ENCODE peak calls at places on chromosome 2, in nine cellular contexts. K is sigmoid colon, I is transverse colon, S is tibial nerve, W is right lobe of liver, Q is GM12891, J is A549, V is lower leg skin, A is ovary. B is an unnamed sample.

GRCh38 chr2:71999580-71999979 is 148.1 kb downstream of the CYP26B1 start:
- DNase-seq in W (no peak), S (no peak), J (no peak), Q (no peak), V (no peak), I (no peak), A (no peak), K (no peak), B (no peak)

GRCh38 chr2:178531161-178531560 is 50.9 kb downstream of the PLEKHA3 start:
- DNase-seq in W (no peak), I (no peak), V (no peak), K (no peak), S (no peak), Q (no peak), A (no peak), J (no peak), B (no peak)

GRCh38 chr2:239439383-239440315 is 38.8 kb upstream of the HDAC4 start:
- DNase-seq in I (no peak), K (no peak), Q (no peak), S (no peak), W (no peak), A (no peak), J (no peak), V (no peak), B (no peak)

GRCh38 chr2:67616749-67617148 is 219.6 kb downstream of the ETAA1 start:
- DNase-seq in I (no peak), J (no peak), K (peak), V (no peak), W (no peak), Q (no peak), A (no peak), S (no peak), B (no peak)

GRCh38 chr2:160784034-160784433 is 290.4 kb upstream of the RBMS1 start:
- DNase-seq in V (no peak), W (no peak), A (no peak), K (no peak), I (no peak), S (no peak), Q (no peak), J (peak), B (no peak)

GRCh38 chr2:224983719-224984388 is 58.4 kb downstream of the DOCK10 start:
- DNase-seq in S (no peak), V (no peak), K (no peak), J (no peak), Q (no peak), W (no peak), A (no peak), I (no peak), B (no peak)

GRCh38 chr2:72034353-72035095 is 113.1 kb downstream of the CYP26B1 start:
- DNase-seq in V (no peak), A (no peak), K (no peak), S (no peak), Q (no peak), I (no peak), J (no peak), W (peak), B (no peak)

GRCh38 chr2:40101076-40101688 is 322.1 kb upstream of the THUMPD2 start:
- DNase-seq in I (no peak), V (no peak), J (no peak), K (no peak), S (no peak), W (no peak), A (no peak), Q (no peak), B (no peak)

GRCh38 chr2:161596148-161596547 is 28.1 kb upstream of the SLC4A10 start:
- DNase-seq in Q (no peak), J (no peak), V (no peak), I (no peak), A (no peak), K (no peak), W (no peak), S (no peak), B (no peak)

GRCh38 chr2:131584940-131585339 is 57.3 kb downstream of the CCDC74A start:
- DNase-seq in Q (no peak), A (no peak), K (no peak), J (no peak), W (no peak), V (no peak), S (no peak), I (no peak), B (no peak)

GRCh38 chr2:218400930-218401833 is 1.5 kb downstream of the CTDSP1 start:
- DNase-seq in Q (no peak), W (peak), S (no peak), K (peak), A (no peak), J (no peak), I (peak), V (no peak), B (no peak)

GRCh38 chr2:204321910-204322765 is 223.1 kb upstream of the PARD3B start:
- DNase-seq in W (no peak), J (peak), A (no peak), K (no peak), Q (no peak), S (no peak), I (no peak), V (no peak), B (no peak)

GRCh38 chr2:3470166-3470651 is 49.1 kb downstream of the ADI1 start:
- DNase-seq in J (no peak), W (no peak), I (no peak), K (peak), A (peak), S (peak), Q (no peak), V (peak), B (peak)

GRCh38 chr2:181456660-181457120 is 496 bp upstream of the ITGA4 start:
- DNase-seq in V (no peak), Q (no peak), W (peak), J (no peak), K (peak), I (peak), A (no peak), S (no peak), B (peak)

GRCh38 chr2:168997794-168998193 is 33.3 kb downstream of the ABCB11 start:
- DNase-seq in A (no peak), V (no peak), Q (no peak), J (no peak), K (no peak), I (no peak), W (no peak), S (no peak), B (no peak)

GRCh38 chr2:4972472-4972871 is 719.7 kb upstream of the SOX11 start:
- DNase-seq in V (no peak), S (no peak), W (no peak), I (no peak), Q (no peak), A (no peak), K (no peak), J (no peak), B (no peak)

GRCh38 chr2:195313976-195314375 is 343.1 kb upstream of the SLC39A10 start:
- DNase-seq in Q (no peak), I (no peak), J (no peak), K (no peak), W (no peak), A (no peak), S (no peak), V (no peak), B (no peak)

GRCh38 chr2:49934481-49934880 is 780.2 kb upstream of the FSHR start:
- DNase-seq in Q (no peak), S (no peak), J (no peak), A (no peak), K (no peak), V (no peak), W (no peak), I (no peak), B (no peak)

GRCh38 chr2:6773007-6773693 is 92.6 kb downstream of the CMPK2 start:
- DNase-seq in W (peak), V (no peak), K (peak), I (peak), J (peak), A (peak), Q (peak), S (no peak), B (peak)

GRCh38 chr2:235050992-235051351 is 99.2 kb downstream of the SH3BP4 start:
- DNase-seq in K (peak), V (peak), J (peak), A (peak), S (peak), W (peak), Q (no peak), I (peak), B (peak)

GRCh38 chr2:158667969-158668368 is 127.1 kb upstream of the DAPL1 start:
- DNase-seq in Q (no peak), V (no peak), I (no peak), J (no peak), W (no peak), K (no peak), S (no peak), A (no peak), B (no peak)

GRCh38 chr2:115650827-115651226 is 1208.4 kb downstream of the DPP10 start:
- DNase-seq in I (no peak), J (no peak), S (no peak), K (no peak), A (no peak), V (no peak), W (no peak), Q (no peak), B (no peak)

GRCh38 chr2:114534728-114535084 is 92.3 kb downstream of the DPP10 start:
- DNase-seq in V (no peak), J (no peak), Q (no peak), S (no peak), I (no peak), W (no peak), A (no peak), K (no peak), B (no peak)

GRCh38 chr2:55837073-55837472 is 86.5 kb downstream of the EFEMP1 start:
- DNase-seq in K (no peak), A (no peak), J (no peak), V (no peak), Q (no peak), W (no peak), S (no peak), I (no peak), B (no peak)

GRCh38 chr2:25380586-25381360 is 39.0 kb upstream of the DNMT3A start:
- DNase-seq in S (no peak), Q (no peak), I (peak), J (no peak), A (no peak), V (no peak), K (no peak), W (no peak), B (no peak)

GRCh38 chr2:42722328-42723190 is 41.4 kb downstream of the OXER1 start:
- DNase-seq in J (peak), I (peak), S (no peak), A (peak), W (no peak), Q (peak), V (peak), K (peak), B (peak)

GRCh38 chr2:85248741-85249524 is 78.9 kb downstream of the TGOLN2 start:
- DNase-seq in W (no peak), V (peak), I (peak), J (peak), Q (no peak), S (no peak), K (no peak), A (no peak), B (peak)

GRCh38 chr2:152342259-152343046 is 7.5 kb downstream of the FMNL2 start:
- DNase-seq in V (no peak), A (no peak), I (no peak), W (no peak), Q (no peak), J (no peak), S (no peak), K (no peak), B (no peak)

GRCh38 chr2:66443977-66444855 is 9.3 kb downstream of the MEIS1 start:
- DNase-seq in I (no peak), K (peak), S (no peak), Q (no peak), V (no peak), J (no peak), W (no peak), A (peak), B (no peak)

GRCh38 chr2:110114007-110114591 is 1.5 kb downstream of the MALL start:
- DNase-seq in A (no peak), J (peak), Q (no peak), K (no peak), I (peak), V (no peak), W (no peak), S (no peak), B (peak)

GRCh38 chr2:69464575-69464974 is 27.3 kb upstream of the NFU1 start:
- DNase-seq in S (no peak), A (no peak), V (peak), K (peak), J (peak), W (no peak), I (no peak), Q (no peak), B (no peak)

GRCh38 chr2:237122214-237122666 is 36.6 kb downstream of the COPS8 start:
- DNase-seq in A (peak), K (peak), W (peak), V (no peak), J (peak), I (peak), Q (peak), S (peak), B (peak)

GRCh38 chr2:55649211-55649610 is 31.8 kb upstream of the PPP4R3B start:
- DNase-seq in W (no peak), J (no peak), V (no peak), K (no peak), S (no peak), Q (no peak), I (no peak), A (no peak), B (no peak)

GRCh38 chr2:119242276-119243119 is 18.9 kb downstream of the STEAP3 start:
- DNase-seq in Q (no peak), S (no peak), V (no peak), K (no peak), J (no peak), W (no peak), I (no peak), A (no peak), B (no peak)

GRCh38 chr2:171523339-171523931 is 1.2 kb downstream of the CYBRD1 start:
- DNase-seq in A (peak), J (peak), V (peak), K (peak), I (peak), S (peak), W (peak), Q (peak), B (peak)

DNA sequence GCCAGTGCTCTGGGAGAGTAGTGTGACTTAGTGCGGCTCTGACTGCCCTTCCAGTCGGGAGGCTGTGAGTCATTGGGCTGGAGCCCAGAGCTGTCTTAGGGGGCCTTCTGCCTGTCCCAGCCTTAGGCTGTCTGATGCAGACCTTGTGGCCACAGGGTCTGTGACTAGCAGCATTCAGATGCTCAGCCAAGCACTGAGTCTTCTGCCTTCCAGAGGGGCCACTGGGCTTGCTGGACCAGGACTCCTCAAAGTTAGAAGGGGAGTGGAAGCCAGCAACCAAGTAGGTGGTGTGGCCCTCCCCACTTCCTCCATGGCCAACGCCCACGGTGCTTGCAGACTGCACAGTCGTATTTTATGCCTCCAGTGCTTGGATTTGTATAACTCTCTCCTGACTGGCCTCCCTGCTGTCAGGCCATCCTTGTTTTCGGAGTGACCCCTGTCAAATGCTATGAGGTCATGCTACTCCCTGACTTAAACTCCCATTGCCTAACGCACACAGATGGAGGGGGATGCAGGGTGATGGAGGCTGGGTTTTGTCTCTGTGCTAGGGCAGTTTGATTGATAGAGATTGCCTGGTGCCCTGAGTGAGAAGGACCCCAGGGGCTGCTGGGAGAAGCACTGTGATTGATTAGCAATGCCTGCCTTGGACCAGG is 36.0 kb downstream of the GLI2 start:
- DNase-seq in K (peak), W (peak), I (peak), J (peak), V (no peak), S (no peak), A (peak), Q (no peak), B (peak)
- TF ChIP-seq POLR2A in K (no peak), W (no peak), I (no peak), J (no peak), V (no peak), S (no peak), A (no peak), Q (no peak), B (no peak)

GRCh38 chr2:33317369-33318015 is 159.0 kb upstream of the RASGRP3 start:
- DNase-seq in A (no peak), S (no peak), W (no peak), V (no peak), Q (no peak), I (no peak), K (no peak), J (no peak), B (no peak)

GRCh38 chr2:33313039-33313438 is 163.4 kb upstream of the RASGRP3 start:
- DNase-seq in S (no peak), V (no peak), I (no peak), J (no peak), W (no peak), K (no peak), A (no peak), Q (no peak), B (no peak)

GRCh38 chr2:33314541-33314940 is 161.9 kb upstream of the RASGRP3 start:
- DNase-seq in K (no peak), S (no peak), J (no peak), Q (no peak), I (no peak), V (no peak), W (no peak), A (no peak), B (no peak)

GRCh38 chr2:33318456-33318855 is 158.0 kb upstream of the RASGRP3 start:
- DNase-seq in W (no peak), V (no peak), A (no peak), S (no peak), J (no peak), I (no peak), Q (no peak), K (no peak), B (no peak)

DNA sequence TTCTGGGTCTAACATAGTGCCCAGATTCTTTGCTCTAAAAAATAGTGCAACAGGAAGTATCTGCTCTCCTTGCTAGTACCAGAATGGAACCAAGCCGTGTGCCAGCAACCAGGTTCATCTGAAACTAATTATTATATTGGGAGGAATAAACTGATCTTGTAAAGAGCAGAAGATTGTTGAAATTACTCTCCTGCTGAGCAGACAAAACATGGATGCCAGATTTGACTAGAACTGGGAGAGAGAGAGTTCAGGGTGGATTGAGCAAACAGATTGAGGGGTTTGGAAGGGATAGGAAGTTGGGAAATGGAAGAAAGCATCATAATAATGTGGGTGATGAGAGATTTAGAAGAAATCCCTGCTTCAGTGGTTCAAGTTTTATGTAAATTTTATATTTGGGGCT is 160.1 kb upstream of the RASGRP3 start:
- DNase-seq in J (no peak), I (no peak), V (no peak), W (no peak), S (no peak), A (no peak), K (no peak), Q (no peak), B (no peak)
- TF ChIP-seq POLR2A in J (no peak), I (no peak), V (no peak), W (no peak), S (no peak), A (no peak), K (no peak), Q (no peak), B (no peak)

GRCh38 chr2:101974663-101975062 is 17.1 kb upstream of the IL1R2 start:
- DNase-seq in J (no peak), I (no peak), A (peak), Q (no peak), W (no peak), V (no peak), S (no peak), K (no peak), B (no peak)
- TF ChIP-seq POLR2A in J (no peak), I (no peak), A (no peak), Q (no peak), W (no peak), V (no peak), S (no peak), K (no peak), B (no peak)

GRCh38 chr2:231707625-231708049 is 688 bp upstream of the PTMA start:
- DNase-seq in K (no peak), A (peak), I (no peak), J (peak), W (no peak), Q (no peak), V (peak), S (peak), B (no peak)

GRCh38 chr2:231709636-231709980 is 1.3 kb downstream of the PTMA start:
- DNase-seq in K (peak), S (no peak), I (peak), A (peak), W (peak), Q (no peak), V (peak), J (peak), B (no peak)

GRCh38 chr2:231708050-231708772 is at the start of gene PTMA:
- DNase-seq in W (peak), V (peak), K (peak), Q (peak), A (peak), S (peak), I (peak), J (peak), B (peak)

GRCh38 chr2:231709981-231710750 is 1.8 kb downstream of the PTMA start:
- DNase-seq in Q (peak), S (peak), J (peak), K (peak), W (peak), A (peak), V (peak), I (peak), B (no peak)

GRCh38 chr2:231708773-231709635 is 679 bp downstream of the PTMA start:
- DNase-seq in A (peak), V (no peak), W (peak), K (no peak), S (no peak), J (peak), I (peak), Q (no peak), B (no peak)
- TF ChIP-seq POLR2A in A (no peak), V (no peak), W (no peak), K (no peak), S (no peak), J (peak), I (peak), Q (no peak), B (no peak)